ENCODE peak calls at places on chromosomes 1 and 21, in eight cellular contexts. U, Y, W, O, D, R, V and H are unnamed samples.
A peak's percentile ranks its signal among the peaks of the same experiment; 100 is the strongest.

GRCh38 chr1:202286622-202287097 is 55.1 kb downstream of the UBE2T start:
- DNase-seq in Y (no peak), D (peak; percentile 89), W (no peak), U (no peak), O (peak; percentile 79), V (no peak), R (peak; percentile 31), H (peak; percentile 79)

GRCh38 chr1:47797555-47797954 is 199.6 kb downstream of the TRABD2B start:
- DNase-seq in V (no peak), W (no peak), Y (no peak), R (no peak), D (peak; percentile 18), U (no peak), O (no peak), H (no peak)

GRCh38 chr1:48493970-48494769 is 22.2 kb upstream of the SPATA6 start:
- DNase-seq in W (peak; percentile 5), U (no peak), O (peak; percentile 83), V (no peak), Y (no peak), D (peak; percentile 96), R (no peak), H (peak; percentile 85)

GRCh38 chr1:226655251-226656163 is 83.6 kb downstream of the ITPKB start:
- DNase-seq in R (no peak), Y (no peak), U (no peak), V (peak; percentile 40), O (no peak), D (no peak), W (no peak), H (no peak)

GRCh38 chr1:23369335-23370013 is at the start of gene ZNF436:
- DNase-seq in D (peak; percentile 96), O (peak; percentile 91), V (peak; percentile 41), U (no peak), Y (peak; percentile 92), W (peak; percentile 16), R (peak; percentile 65), H (peak; percentile 83)

GRCh38 chr1:4676258-4676657 is 21.8 kb downstream of the AJAP1 start:
- DNase-seq in Y (no peak), W (no peak), O (no peak), D (no peak), V (no peak), U (no peak), R (no peak), H (no peak)

GRCh38 chr1:94254073-94254810 is 16.9 kb upstream of the ARHGAP29 start:
- DNase-seq in Y (no peak), O (peak; percentile 52), D (no peak), V (no peak), R (no peak), U (no peak), W (no peak), H (peak; percentile 50)

GRCh38 chr21:45590726-45591618 is 48.7 kb upstream of the SLC19A1 start:
- DNase-seq in R (peak; percentile 34), U (no peak), W (no peak), D (no peak), Y (peak; percentile 77), O (no peak), V (peak; percentile 40), H (no peak)

GRCh38 chr1:52739699-52740467 is 13.6 kb downstream of the ZYG11B start:
- DNase-seq in V (no peak), R (no peak), D (no peak), U (no peak), O (no peak), W (no peak), Y (no peak), H (no peak)

GRCh38 chr1:112818990-112819689 is 104.0 kb upstream of the PPM1J start:
- DNase-seq in W (no peak), D (peak; percentile 86), U (no peak), V (no peak), Y (no peak), R (no peak), O (peak; percentile 88), H (peak; percentile 13)

GRCh38 chr1:162944974-162945639 is 84.1 kb upstream of the CCDC190 start:
- DNase-seq in V (no peak), D (no peak), U (no peak), Y (no peak), O (no peak), R (no peak), W (no peak), H (no peak)

GRCh38 chr21:33212159-33212851 is 17.4 kb upstream of the IFNAR2 start:
- DNase-seq in U (no peak), R (no peak), Y (no peak), O (peak; percentile 70), W (no peak), V (peak; percentile 40), D (peak; percentile 69), H (peak; percentile 54)

GRCh38 chr21:33069243-33069642 is 698 bp upstream of the OLIG1 start:
- DNase-seq in R (no peak), U (no peak), W (no peak), Y (no peak), O (no peak), V (no peak), D (no peak), H (no peak)

GRCh38 chr1:197399691-197400521 is 131.9 kb downstream of the CRB1 start:
- DNase-seq in R (no peak), Y (no peak), D (peak; percentile 79), O (peak; percentile 50), U (no peak), W (peak; percentile 50), V (peak; percentile 56), H (peak; percentile 37)

GRCh38 chr1:9242338-9242969 is 7.9 kb downstream of the H6PD start:
- DNase-seq in Y (peak; percentile 90), W (peak; percentile 52), V (no peak), D (peak; percentile 90), U (no peak), R (peak; percentile 86), O (no peak), H (peak; percentile 18)

GRCh38 chr1:177170756-177171535 is at the start of gene BRINP2:
- DNase-seq in U (no peak), Y (no peak), O (peak; percentile 37), W (peak; percentile 5), V (peak; percentile 49), D (peak; percentile 31), R (peak; percentile 38), H (peak; percentile 27)

GRCh38 chr1:24702511-24703293 is 42.5 kb upstream of the CLIC4 start:
- DNase-seq in O (peak; percentile 96), D (peak; percentile 61), Y (no peak), W (no peak), R (no peak), U (no peak), V (no peak), H (peak; percentile 40)

GRCh38 chr1:218828125-218828650 is 345.5 kb upstream of the LYPLAL1 start:
- DNase-seq in R (no peak), W (no peak), V (no peak), D (no peak), Y (no peak), U (no peak), O (no peak), H (no peak)

GRCh38 chr1:247113094-247113497 is 8.9 kb upstream of the ZNF669 start:
- DNase-seq in R (peak; percentile 62), D (no peak), O (peak; percentile 58), Y (no peak), V (no peak), U (no peak), W (no peak), H (peak; percentile 13)

GRCh38 chr1:208252126-208252853 is 8.1 kb upstream of the PLXNA2 start:
- DNase-seq in W (peak; percentile 88), Y (no peak), V (no peak), R (no peak), U (no peak), O (no peak), D (no peak), H (peak; percentile 48)
- H3K4me3 ChIP-seq in W (no peak overlapping the region), Y (no peak overlapping the region), V (no peak overlapping the region), R (no peak overlapping the region), U (no peak overlapping the region), O (no peak overlapping the region), D (no peak overlapping the region), H (no peak overlapping the region)

DNA sequence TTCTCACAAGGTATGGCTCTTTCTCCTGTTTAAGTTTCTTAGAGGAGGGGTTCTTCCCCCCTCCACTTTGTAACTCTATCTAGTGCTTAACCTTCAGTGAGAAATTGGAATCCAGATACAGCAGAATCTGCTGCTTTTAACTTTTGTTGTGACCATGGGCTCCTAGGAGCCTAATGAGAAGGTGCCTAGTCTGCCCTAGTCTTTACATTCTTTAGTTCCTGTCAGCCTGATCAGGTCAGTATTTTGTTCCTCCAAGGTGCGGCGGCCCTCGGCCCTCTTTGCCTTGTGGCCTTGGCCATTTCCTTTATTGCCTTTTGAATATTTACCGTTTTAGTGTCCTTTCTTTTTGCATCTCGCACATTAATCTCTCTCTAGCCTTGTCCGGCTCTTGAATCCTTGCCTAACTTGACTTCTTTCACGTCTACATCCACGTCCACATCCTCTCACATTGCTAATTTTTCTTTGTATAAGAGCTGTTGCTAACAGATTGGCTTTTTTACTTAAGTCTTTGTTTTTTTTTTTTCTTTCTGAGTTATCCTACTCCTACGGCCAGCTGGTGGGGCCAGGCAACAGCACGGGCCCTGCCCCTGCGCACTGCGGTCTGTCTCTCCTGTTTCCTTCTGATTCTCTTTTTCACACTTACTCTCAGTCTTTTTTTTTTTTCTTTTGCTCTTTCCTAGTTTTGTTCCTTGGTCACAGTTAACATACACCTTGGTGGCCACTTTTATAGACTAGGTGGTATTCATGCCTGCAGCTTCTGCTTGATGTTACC is 49.0 kb downstream of the SFPQ start:
- DNase-seq in W (no peak), U (no peak), R (no peak), V (no peak), O (no peak), D (no peak), Y (no peak), H (no peak)
- TF ChIP-seq CTCF in W (no peak), U (no peak), R (no peak), V (no peak), O (no peak), D (no peak), Y (no peak), H (no peak)

GRCh38 chr1:12594490-12594889 is 23.5 kb downstream of the DHRS3 start:
- DNase-seq in O (no peak), V (no peak), U (no peak), Y (no peak), D (no peak), R (no peak), W (no peak), H (no peak)
- H3K4me3 ChIP-seq in O (no peak overlapping the region), V (no peak overlapping the region), U (no peak overlapping the region), Y (peak overlapping the region; percentile 43), D (no peak overlapping the region), R (no peak overlapping the region), W (no peak overlapping the region), H (no peak overlapping the region)

DNA sequence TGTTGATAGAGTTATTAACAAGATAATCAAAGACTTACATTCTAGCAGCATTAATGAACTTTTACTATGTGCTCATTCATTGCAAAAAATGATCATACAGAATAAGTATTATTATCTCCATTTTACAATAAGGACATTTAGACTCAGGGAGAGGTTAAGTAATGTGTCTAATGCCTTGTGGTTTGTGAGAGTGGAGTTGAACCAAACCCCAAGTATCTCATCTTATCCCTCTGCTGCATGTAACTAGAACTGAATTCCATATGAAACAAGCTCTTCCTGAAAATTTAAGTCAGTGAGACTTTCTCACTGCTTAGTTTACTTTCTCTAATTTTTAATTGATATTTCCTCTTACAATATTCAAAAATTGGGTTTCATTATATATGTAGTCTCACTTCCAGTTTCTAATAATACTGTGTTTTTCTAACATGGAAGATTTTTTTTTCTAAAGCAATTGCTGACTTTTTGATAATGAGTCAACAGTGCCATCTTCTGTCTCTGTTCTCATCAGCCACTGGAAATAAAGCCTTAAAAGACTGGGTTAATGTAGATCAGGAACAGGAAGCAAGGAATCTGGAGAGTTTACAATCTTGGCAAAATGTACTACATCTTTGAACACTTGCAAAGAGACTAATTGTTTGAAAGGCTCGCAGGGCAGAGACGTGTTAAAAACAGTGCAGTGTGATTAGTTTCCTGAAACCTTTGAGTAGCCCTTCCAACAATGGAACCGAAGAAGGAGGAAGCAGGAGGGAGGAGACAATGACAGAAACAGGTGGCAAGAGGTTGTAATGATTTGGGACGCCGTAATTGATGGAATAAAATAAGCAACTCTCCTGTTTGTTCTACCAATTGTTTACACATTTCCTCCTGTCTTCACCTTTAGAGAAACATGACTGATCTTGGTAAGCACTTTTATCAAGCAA is 567.6 kb downstream of the MRPL39 start:
- DNase-seq in O (peak; percentile 42), U (no peak), W (peak; percentile 1), V (peak; percentile 73), R (no peak), Y (no peak), D (no peak), H (peak; percentile 17)
- TF ChIP-seq CTCF in O (peak; percentile 41), U (peak; percentile 30), W (no peak), V (peak; percentile 38), R (no peak), Y (peak; percentile 31), D (no peak), H (no peak)